ENCODE peak calls at places on chromosomes 11 and 22, in ten cellular contexts. One of them, this sample, is unnamed.

GRCh38 chr11:120918257-120918656 is 105.6 kb upstream of the TBCEL start:
- DNase-seq in epithelial cell of esophagus: no peak
- DNase-seq in left colon: no peak
- DNase-seq in mammary epithelial cell: no peak
- DNase-seq in stimulated activated CD4-positive, alpha-beta T cell treated with anti-CD3 and anti-CD28 coated beads, Interleukin-1b, Interleukin-23, amount 100 ng/mL, for 1 hour: no peak
- DNase-seq in cardiac muscle cell: no peak
- DNase-seq in AG08396: no peak
- DNase-seq in activated CD4-positive, alpha-beta T cell treated with anti-CD3 and anti-CD28 coated beads, Interleukin-2, amount 50 U/mL, for 1 hour: no peak
- DNase-seq in sigmoid colon: no peak
- DNase-seq in heart right ventricle: no peak
- DNase-seq in this sample: no peak

GRCh38 chr22:37403267-37403960 is 23.9 kb downstream of the ELFN2 start:
- DNase-seq in epithelial cell of esophagus: no peak
- DNase-seq in left colon: no peak
- DNase-seq in mammary epithelial cell: no peak
- DNase-seq in stimulated activated CD4-positive, alpha-beta T cell treated with anti-CD3 and anti-CD28 coated beads, Interleukin-1b, Interleukin-23, amount 100 ng/mL, for 1 hour: no peak
- DNase-seq in cardiac muscle cell: no peak
- DNase-seq in AG08396: no peak
- DNase-seq in activated CD4-positive, alpha-beta T cell treated with anti-CD3 and anti-CD28 coated beads, Interleukin-2, amount 50 U/mL, for 1 hour: no peak
- DNase-seq in sigmoid colon: no peak
- DNase-seq in heart right ventricle: no peak
- DNase-seq in this sample: no peak

GRCh38 chr22:46058591-46059519 is 81.9 kb upstream of the WNT7B start:
- DNase-seq in epithelial cell of esophagus: no peak
- DNase-seq in left colon: peak; percentile 15
- DNase-seq in mammary epithelial cell: peak; percentile 56
- DNase-seq in stimulated activated CD4-positive, alpha-beta T cell treated with anti-CD3 and anti-CD28 coated beads, Interleukin-1b, Interleukin-23, amount 100 ng/mL, for 1 hour: no peak
- DNase-seq in cardiac muscle cell: no peak
- DNase-seq in AG08396: no peak
- DNase-seq in activated CD4-positive, alpha-beta T cell treated with anti-CD3 and anti-CD28 coated beads, Interleukin-2, amount 50 U/mL, for 1 hour: no peak
- DNase-seq in sigmoid colon: peak; percentile 68
- DNase-seq in heart right ventricle: peak; percentile 31
- DNase-seq in this sample: no peak

GRCh38 chr11:38937709-38938108 is 2339.7 kb upstream of the RAG2 start:
- DNase-seq in epithelial cell of esophagus: no peak
- DNase-seq in left colon: no peak
- DNase-seq in mammary epithelial cell: peak; percentile 30
- DNase-seq in stimulated activated CD4-positive, alpha-beta T cell treated with anti-CD3 and anti-CD28 coated beads, Interleukin-1b, Interleukin-23, amount 100 ng/mL, for 1 hour: no peak
- DNase-seq in cardiac muscle cell: no peak
- DNase-seq in AG08396: no peak
- DNase-seq in activated CD4-positive, alpha-beta T cell treated with anti-CD3 and anti-CD28 coated beads, Interleukin-2, amount 50 U/mL, for 1 hour: no peak
- DNase-seq in sigmoid colon: no peak
- DNase-seq in heart right ventricle: no peak
- DNase-seq in this sample: no peak

GRCh38 chr11:46865340-46865739 is 19.3 kb upstream of the CKAP5 start:
- DNase-seq in epithelial cell of esophagus: peak; percentile 7
- DNase-seq in left colon: no peak
- DNase-seq in mammary epithelial cell: no peak
- DNase-seq in stimulated activated CD4-positive, alpha-beta T cell treated with anti-CD3 and anti-CD28 coated beads, Interleukin-1b, Interleukin-23, amount 100 ng/mL, for 1 hour: no peak
- DNase-seq in cardiac muscle cell: no peak
- DNase-seq in AG08396: peak; percentile 79
- DNase-seq in activated CD4-positive, alpha-beta T cell treated with anti-CD3 and anti-CD28 coated beads, Interleukin-2, amount 50 U/mL, for 1 hour: no peak
- DNase-seq in sigmoid colon: no peak
- DNase-seq in heart right ventricle: no peak
- DNase-seq in this sample: no peak

GRCh38 chr11:112113539-112114457 is 27.1 kb downstream of the SDHD start:
- DNase-seq in epithelial cell of esophagus: peak; percentile 69
- DNase-seq in left colon: no peak
- DNase-seq in mammary epithelial cell: peak; percentile 54
- DNase-seq in stimulated activated CD4-positive, alpha-beta T cell treated with anti-CD3 and anti-CD28 coated beads, Interleukin-1b, Interleukin-23, amount 100 ng/mL, for 1 hour: no peak
- DNase-seq in cardiac muscle cell: peak; percentile 76
- DNase-seq in AG08396: peak; percentile 53
- DNase-seq in activated CD4-positive, alpha-beta T cell treated with anti-CD3 and anti-CD28 coated beads, Interleukin-2, amount 50 U/mL, for 1 hour: no peak
- DNase-seq in sigmoid colon: no peak
- DNase-seq in heart right ventricle: no peak
- DNase-seq in this sample: no peak

GRCh38 chr22:37571258-37571991 is 8.5 kb downstream of the LGALS2 start:
- DNase-seq in epithelial cell of esophagus: peak; percentile 77
- DNase-seq in left colon: no peak
- DNase-seq in mammary epithelial cell: peak; percentile 41
- DNase-seq in stimulated activated CD4-positive, alpha-beta T cell treated with anti-CD3 and anti-CD28 coated beads, Interleukin-1b, Interleukin-23, amount 100 ng/mL, for 1 hour: no peak
- DNase-seq in cardiac muscle cell: no peak
- DNase-seq in AG08396: no peak
- DNase-seq in activated CD4-positive, alpha-beta T cell treated with anti-CD3 and anti-CD28 coated beads, Interleukin-2, amount 50 U/mL, for 1 hour: no peak
- DNase-seq in sigmoid colon: no peak
- DNase-seq in heart right ventricle: no peak
- DNase-seq in this sample: no peak

GRCh38 chr11:123249354-123249753 is 54.3 kb upstream of the CLMP start:
- DNase-seq in epithelial cell of esophagus: no peak
- DNase-seq in left colon: no peak
- DNase-seq in mammary epithelial cell: no peak
- DNase-seq in stimulated activated CD4-positive, alpha-beta T cell treated with anti-CD3 and anti-CD28 coated beads, Interleukin-1b, Interleukin-23, amount 100 ng/mL, for 1 hour: no peak
- DNase-seq in cardiac muscle cell: no peak
- DNase-seq in AG08396: no peak
- DNase-seq in activated CD4-positive, alpha-beta T cell treated with anti-CD3 and anti-CD28 coated beads, Interleukin-2, amount 50 U/mL, for 1 hour: no peak
- DNase-seq in sigmoid colon: no peak
- DNase-seq in heart right ventricle: no peak
- DNase-seq in this sample: no peak

GRCh38 chr11:36657610-36658225 is 59.7 kb upstream of the RAG2 start:
- DNase-seq in epithelial cell of esophagus: no peak
- DNase-seq in left colon: no peak
- DNase-seq in mammary epithelial cell: no peak
- DNase-seq in stimulated activated CD4-positive, alpha-beta T cell treated with anti-CD3 and anti-CD28 coated beads, Interleukin-1b, Interleukin-23, amount 100 ng/mL, for 1 hour: no peak
- DNase-seq in cardiac muscle cell: no peak
- DNase-seq in AG08396: no peak
- DNase-seq in activated CD4-positive, alpha-beta T cell treated with anti-CD3 and anti-CD28 coated beads, Interleukin-2, amount 50 U/mL, for 1 hour: no peak
- DNase-seq in sigmoid colon: no peak
- DNase-seq in heart right ventricle: no peak
- DNase-seq in this sample: no peak

GRCh38 chr11:77547863-77548551 is 41.7 kb upstream of the AQP11 start:
- DNase-seq in epithelial cell of esophagus: peak; percentile 73
- DNase-seq in left colon: peak; percentile 19
- DNase-seq in mammary epithelial cell: peak; percentile 47
- DNase-seq in stimulated activated CD4-positive, alpha-beta T cell treated with anti-CD3 and anti-CD28 coated beads, Interleukin-1b, Interleukin-23, amount 100 ng/mL, for 1 hour: no peak
- DNase-seq in cardiac muscle cell: peak; percentile 81
- DNase-seq in AG08396: peak; percentile 52
- DNase-seq in activated CD4-positive, alpha-beta T cell treated with anti-CD3 and anti-CD28 coated beads, Interleukin-2, amount 50 U/mL, for 1 hour: no peak
- DNase-seq in sigmoid colon: no peak
- DNase-seq in heart right ventricle: no peak
- DNase-seq in this sample: peak; percentile 40

GRCh38 chr22:44196241-44196640 is 15.5 kb downstream of the PARVG start:
- DNase-seq in epithelial cell of esophagus: no peak
- DNase-seq in left colon: no peak
- DNase-seq in mammary epithelial cell: no peak
- DNase-seq in stimulated activated CD4-positive, alpha-beta T cell treated with anti-CD3 and anti-CD28 coated beads, Interleukin-1b, Interleukin-23, amount 100 ng/mL, for 1 hour: no peak
- DNase-seq in cardiac muscle cell: no peak
- DNase-seq in AG08396: no peak
- DNase-seq in activated CD4-positive, alpha-beta T cell treated with anti-CD3 and anti-CD28 coated beads, Interleukin-2, amount 50 U/mL, for 1 hour: no peak
- DNase-seq in sigmoid colon: peak; percentile 55
- DNase-seq in heart right ventricle: no peak
- DNase-seq in this sample: no peak

GRCh38 chr11:102983491-102983890 is 28.0 kb upstream of the MMP13 start:
- DNase-seq in epithelial cell of esophagus: peak; percentile 32
- DNase-seq in left colon: no peak
- DNase-seq in mammary epithelial cell: no peak
- DNase-seq in stimulated activated CD4-positive, alpha-beta T cell treated with anti-CD3 and anti-CD28 coated beads, Interleukin-1b, Interleukin-23, amount 100 ng/mL, for 1 hour: no peak
- DNase-seq in cardiac muscle cell: no peak
- DNase-seq in AG08396: no peak
- DNase-seq in activated CD4-positive, alpha-beta T cell treated with anti-CD3 and anti-CD28 coated beads, Interleukin-2, amount 50 U/mL, for 1 hour: no peak
- DNase-seq in sigmoid colon: no peak
- DNase-seq in heart right ventricle: no peak
- DNase-seq in this sample: no peak

GRCh38 chr11:15229069-15229468 is 114.3 kb downstream of the INSC start:
- DNase-seq in epithelial cell of esophagus: no peak
- DNase-seq in left colon: no peak
- DNase-seq in mammary epithelial cell: no peak
- DNase-seq in stimulated activated CD4-positive, alpha-beta T cell treated with anti-CD3 and anti-CD28 coated beads, Interleukin-1b, Interleukin-23, amount 100 ng/mL, for 1 hour: no peak
- DNase-seq in cardiac muscle cell: no peak
- DNase-seq in AG08396: peak; percentile 52
- DNase-seq in activated CD4-positive, alpha-beta T cell treated with anti-CD3 and anti-CD28 coated beads, Interleukin-2, amount 50 U/mL, for 1 hour: no peak
- DNase-seq in sigmoid colon: no peak
- DNase-seq in heart right ventricle: no peak
- DNase-seq in this sample: no peak

GRCh38 chr11:66022401-66023185 is 3.7 kb downstream of the CATSPER1 start:
- DNase-seq in epithelial cell of esophagus: peak; percentile 58
- DNase-seq in left colon: peak; percentile 80
- DNase-seq in mammary epithelial cell: peak; percentile 43
- DNase-seq in stimulated activated CD4-positive, alpha-beta T cell treated with anti-CD3 and anti-CD28 coated beads, Interleukin-1b, Interleukin-23, amount 100 ng/mL, for 1 hour: peak; percentile 41
- DNase-seq in cardiac muscle cell: peak; percentile 82
- DNase-seq in AG08396: peak; percentile 90
- DNase-seq in activated CD4-positive, alpha-beta T cell treated with anti-CD3 and anti-CD28 coated beads, Interleukin-2, amount 50 U/mL, for 1 hour: peak; percentile 78
- DNase-seq in sigmoid colon: peak; percentile 80
- DNase-seq in heart right ventricle: peak; percentile 81
- DNase-seq in this sample: peak; percentile 72

GRCh38 chr22:46067159-46068111 is 82.9 kb upstream of the PPARA start:
- DNase-seq in epithelial cell of esophagus: no peak
- DNase-seq in left colon: peak; percentile 22
- DNase-seq in mammary epithelial cell: peak; percentile 55
- DNase-seq in stimulated activated CD4-positive, alpha-beta T cell treated with anti-CD3 and anti-CD28 coated beads, Interleukin-1b, Interleukin-23, amount 100 ng/mL, for 1 hour: no peak
- DNase-seq in cardiac muscle cell: no peak
- DNase-seq in AG08396: no peak
- DNase-seq in activated CD4-positive, alpha-beta T cell treated with anti-CD3 and anti-CD28 coated beads, Interleukin-2, amount 50 U/mL, for 1 hour: no peak
- DNase-seq in sigmoid colon: peak; percentile 69
- DNase-seq in heart right ventricle: peak; percentile 22
- DNase-seq in this sample: peak; percentile 53

GRCh38 chr11:70206977-70207376 is 3.9 kb downstream of the FADD start:
- DNase-seq in epithelial cell of esophagus: no peak
- DNase-seq in left colon: no peak
- DNase-seq in mammary epithelial cell: no peak
- DNase-seq in stimulated activated CD4-positive, alpha-beta T cell treated with anti-CD3 and anti-CD28 coated beads, Interleukin-1b, Interleukin-23, amount 100 ng/mL, for 1 hour: no peak
- DNase-seq in cardiac muscle cell: no peak
- DNase-seq in AG08396: no peak
- DNase-seq in activated CD4-positive, alpha-beta T cell treated with anti-CD3 and anti-CD28 coated beads, Interleukin-2, amount 50 U/mL, for 1 hour: no peak
- DNase-seq in sigmoid colon: no peak
- DNase-seq in heart right ventricle: no peak
- DNase-seq in this sample: no peak

GRCh38 chr11:76365038-76365679 is 15.8 kb downstream of the THAP12 start:
- DNase-seq in epithelial cell of esophagus: no peak
- DNase-seq in left colon: no peak
- DNase-seq in mammary epithelial cell: no peak
- DNase-seq in stimulated activated CD4-positive, alpha-beta T cell treated with anti-CD3 and anti-CD28 coated beads, Interleukin-1b, Interleukin-23, amount 100 ng/mL, for 1 hour: no peak
- DNase-seq in cardiac muscle cell: no peak
- DNase-seq in AG08396: no peak
- DNase-seq in activated CD4-positive, alpha-beta T cell treated with anti-CD3 and anti-CD28 coated beads, Interleukin-2, amount 50 U/mL, for 1 hour: no peak
- DNase-seq in sigmoid colon: no peak
- DNase-seq in heart right ventricle: no peak
- DNase-seq in this sample: no peak

GRCh38 chr11:123976770-123977560 is 616 bp downstream of the OR10S1 start:
- DNase-seq in epithelial cell of esophagus: no peak
- DNase-seq in left colon: no peak
- DNase-seq in mammary epithelial cell: no peak
- DNase-seq in stimulated activated CD4-positive, alpha-beta T cell treated with anti-CD3 and anti-CD28 coated beads, Interleukin-1b, Interleukin-23, amount 100 ng/mL, for 1 hour: no peak
- DNase-seq in cardiac muscle cell: no peak
- DNase-seq in AG08396: no peak
- DNase-seq in activated CD4-positive, alpha-beta T cell treated with anti-CD3 and anti-CD28 coated beads, Interleukin-2, amount 50 U/mL, for 1 hour: no peak
- DNase-seq in sigmoid colon: no peak
- DNase-seq in heart right ventricle: no peak
- DNase-seq in this sample: no peak

GRCh38 chr11:117820516-117820915 is 4.0 kb downstream of the FXYD2 start:
- DNase-seq in epithelial cell of esophagus: no peak
- DNase-seq in left colon: no peak
- DNase-seq in mammary epithelial cell: no peak
- DNase-seq in stimulated activated CD4-positive, alpha-beta T cell treated with anti-CD3 and anti-CD28 coated beads, Interleukin-1b, Interleukin-23, amount 100 ng/mL, for 1 hour: no peak
- DNase-seq in cardiac muscle cell: no peak
- DNase-seq in AG08396: no peak
- DNase-seq in activated CD4-positive, alpha-beta T cell treated with anti-CD3 and anti-CD28 coated beads, Interleukin-2, amount 50 U/mL, for 1 hour: no peak
- DNase-seq in sigmoid colon: no peak
- DNase-seq in heart right ventricle: no peak
- DNase-seq in this sample: no peak

GRCh38 chr11:115665345-115665901 is 161.2 kb upstream of the CADM1 start:
- DNase-seq in epithelial cell of esophagus: no peak
- DNase-seq in left colon: no peak
- DNase-seq in mammary epithelial cell: no peak
- DNase-seq in stimulated activated CD4-positive, alpha-beta T cell treated with anti-CD3 and anti-CD28 coated beads, Interleukin-1b, Interleukin-23, amount 100 ng/mL, for 1 hour: no peak
- DNase-seq in cardiac muscle cell: no peak
- DNase-seq in AG08396: no peak
- DNase-seq in activated CD4-positive, alpha-beta T cell treated with anti-CD3 and anti-CD28 coated beads, Interleukin-2, amount 50 U/mL, for 1 hour: no peak
- DNase-seq in sigmoid colon: peak; percentile 13
- DNase-seq in heart right ventricle: no peak
- DNase-seq in this sample: no peak

GRCh38 chr11:123653997-123654565 is 343 bp downstream of the SCN3B start:
- DNase-seq in epithelial cell of esophagus: peak; percentile 59
- DNase-seq in left colon: peak; percentile 43
- DNase-seq in mammary epithelial cell: peak; percentile 52
- DNase-seq in stimulated activated CD4-positive, alpha-beta T cell treated with anti-CD3 and anti-CD28 coated beads, Interleukin-1b, Interleukin-23, amount 100 ng/mL, for 1 hour: no peak
- DNase-seq in cardiac muscle cell: peak; percentile 85
- DNase-seq in AG08396: peak; percentile 82
- DNase-seq in activated CD4-positive, alpha-beta T cell treated with anti-CD3 and anti-CD28 coated beads, Interleukin-2, amount 50 U/mL, for 1 hour: peak; percentile 14
- DNase-seq in sigmoid colon: peak; percentile 66
- DNase-seq in heart right ventricle: peak; percentile 51
- DNase-seq in this sample: peak; percentile 60

GRCh38 chr11:116856423-116856822 is 19.0 kb upstream of the APOA1 start:
- DNase-seq in epithelial cell of esophagus: no peak
- DNase-seq in left colon: no peak
- DNase-seq in mammary epithelial cell: no peak
- DNase-seq in stimulated activated CD4-positive, alpha-beta T cell treated with anti-CD3 and anti-CD28 coated beads, Interleukin-1b, Interleukin-23, amount 100 ng/mL, for 1 hour: no peak
- DNase-seq in cardiac muscle cell: no peak
- DNase-seq in AG08396: no peak
- DNase-seq in activated CD4-positive, alpha-beta T cell treated with anti-CD3 and anti-CD28 coated beads, Interleukin-2, amount 50 U/mL, for 1 hour: no peak
- DNase-seq in sigmoid colon: no peak
- DNase-seq in heart right ventricle: no peak
- DNase-seq in this sample: no peak

GRCh38 chr22:24061124-24061684 is 50.1 kb downstream of the CABIN1 start:
- DNase-seq in epithelial cell of esophagus: no peak
- DNase-seq in left colon: no peak
- DNase-seq in mammary epithelial cell: no peak
- DNase-seq in stimulated activated CD4-positive, alpha-beta T cell treated with anti-CD3 and anti-CD28 coated beads, Interleukin-1b, Interleukin-23, amount 100 ng/mL, for 1 hour: no peak
- DNase-seq in cardiac muscle cell: no peak
- DNase-seq in AG08396: no peak
- DNase-seq in activated CD4-positive, alpha-beta T cell treated with anti-CD3 and anti-CD28 coated beads, Interleukin-2, amount 50 U/mL, for 1 hour: no peak
- DNase-seq in sigmoid colon: no peak
- DNase-seq in heart right ventricle: no peak
- DNase-seq in this sample: no peak

GRCh38 chr11:1560618-1561251 is 11.3 kb downstream of the DUSP8 start:
- DNase-seq in epithelial cell of esophagus: no peak
- DNase-seq in left colon: no peak
- DNase-seq in mammary epithelial cell: no peak
- DNase-seq in stimulated activated CD4-positive, alpha-beta T cell treated with anti-CD3 and anti-CD28 coated beads, Interleukin-1b, Interleukin-23, amount 100 ng/mL, for 1 hour: no peak
- DNase-seq in cardiac muscle cell: no peak
- DNase-seq in AG08396: no peak
- DNase-seq in activated CD4-positive, alpha-beta T cell treated with anti-CD3 and anti-CD28 coated beads, Interleukin-2, amount 50 U/mL, for 1 hour: no peak
- DNase-seq in sigmoid colon: no peak
- DNase-seq in heart right ventricle: no peak
- DNase-seq in this sample: no peak

GRCh38 chr11:278001-278951 is at the start of gene NLRP6:
- DNase-seq in epithelial cell of esophagus: no peak
- DNase-seq in left colon: peak; percentile 10
- DNase-seq in mammary epithelial cell: no peak
- DNase-seq in stimulated activated CD4-positive, alpha-beta T cell treated with anti-CD3 and anti-CD28 coated beads, Interleukin-1b, Interleukin-23, amount 100 ng/mL, for 1 hour: no peak
- DNase-seq in cardiac muscle cell: no peak
- DNase-seq in AG08396: no peak
- DNase-seq in activated CD4-positive, alpha-beta T cell treated with anti-CD3 and anti-CD28 coated beads, Interleukin-2, amount 50 U/mL, for 1 hour: no peak
- DNase-seq in sigmoid colon: peak; percentile 57
- DNase-seq in heart right ventricle: no peak
- DNase-seq in this sample: no peak

GRCh38 chr11:19849107-19849789 is 136.6 kb downstream of the NAV2 start:
- DNase-seq in epithelial cell of esophagus: no peak
- DNase-seq in left colon: no peak
- DNase-seq in mammary epithelial cell: no peak
- DNase-seq in stimulated activated CD4-positive, alpha-beta T cell treated with anti-CD3 and anti-CD28 coated beads, Interleukin-1b, Interleukin-23, amount 100 ng/mL, for 1 hour: no peak
- DNase-seq in cardiac muscle cell: peak; percentile 70
- DNase-seq in AG08396: peak; percentile 41
- DNase-seq in activated CD4-positive, alpha-beta T cell treated with anti-CD3 and anti-CD28 coated beads, Interleukin-2, amount 50 U/mL, for 1 hour: no peak
- DNase-seq in sigmoid colon: no peak
- DNase-seq in heart right ventricle: peak; percentile 44
- DNase-seq in this sample: peak; percentile 95

GRCh38 chr22:46076651-46077339 is 73.5 kb upstream of the PPARA start:
- DNase-seq in epithelial cell of esophagus: peak; percentile 59
- DNase-seq in left colon: no peak
- DNase-seq in mammary epithelial cell: peak; percentile 77
- DNase-seq in stimulated activated CD4-positive, alpha-beta T cell treated with anti-CD3 and anti-CD28 coated beads, Interleukin-1b, Interleukin-23, amount 100 ng/mL, for 1 hour: no peak
- DNase-seq in cardiac muscle cell: no peak
- DNase-seq in AG08396: peak; percentile 72
- DNase-seq in activated CD4-positive, alpha-beta T cell treated with anti-CD3 and anti-CD28 coated beads, Interleukin-2, amount 50 U/mL, for 1 hour: no peak
- DNase-seq in sigmoid colon: peak; percentile 84
- DNase-seq in heart right ventricle: peak; percentile 55
- DNase-seq in this sample: no peak

GRCh38 chr11:123063396-123064267 is 1.7 kb upstream of the HSPA8 start:
- DNase-seq in epithelial cell of esophagus: peak; percentile 64
- DNase-seq in left colon: peak; percentile 58
- DNase-seq in mammary epithelial cell: peak; percentile 60
- DNase-seq in stimulated activated CD4-positive, alpha-beta T cell treated with anti-CD3 and anti-CD28 coated beads, Interleukin-1b, Interleukin-23, amount 100 ng/mL, for 1 hour: no peak
- DNase-seq in cardiac muscle cell: no peak
- DNase-seq in AG08396: no peak
- DNase-seq in activated CD4-positive, alpha-beta T cell treated with anti-CD3 and anti-CD28 coated beads, Interleukin-2, amount 50 U/mL, for 1 hour: peak; percentile 42
- DNase-seq in sigmoid colon: peak; percentile 79
- DNase-seq in heart right ventricle: no peak
- DNase-seq in this sample: peak; percentile 30

This sample was measured in SJCRH30.